ENCODE peak calls at places on chromosome 2, in six cellular contexts. Y is AG04449, G is GM23338, L is endodermal cell, E is iris pigment epithelial cell, V is MCF 10A. I is an unnamed sample.

GRCh38 chr2:43078781-43079755 is 147.3 kb downstream of the ZFP36L2 start:
- DNase-seq in Y (no peak), V (no peak), E (no peak), G (no peak), L (no peak), I (no peak)

GRCh38 chr2:120622886-120623753 is 112.5 kb upstream of the GLI2 start:
- DNase-seq in L (no peak), Y (no peak), V (no peak), G (no peak), E (no peak), I (no peak)

GRCh38 chr2:80233333-80233732 is 71.2 kb downstream of the LRRTM1 start:
- DNase-seq in G (no peak), Y (no peak), L (no peak), V (no peak), E (no peak), I (no peak)

GRCh38 chr2:55809875-55810620 is 113.5 kb downstream of the EFEMP1 start:
- DNase-seq in V (peak; percentile 91), G (peak; percentile 20), Y (peak; percentile 3), L (no peak), E (peak; percentile 74), I (no peak)

GRCh38 chr2:15783489-15783888 is 156.9 kb upstream of the MYCN start:
- DNase-seq in Y (no peak), E (no peak), V (no peak), L (no peak), G (no peak), I (no peak)

GRCh38 chr2:8984152-8984551 is 19.3 kb downstream of the MBOAT2 start:
- DNase-seq in E (peak; percentile 51), Y (no peak), L (no peak), V (peak; percentile 24), G (no peak), I (no peak)

GRCh38 chr2:72115361-72116080 is 32.1 kb downstream of the CYP26B1 start:
- DNase-seq in V (peak; percentile 99), L (peak; percentile 77), G (no peak), E (peak; percentile 88), Y (peak; percentile 40), I (peak; percentile 82)

GRCh38 chr2:102172749-102173148 is 14.1 kb upstream of the IL1RL2 start:
- DNase-seq in Y (no peak), E (no peak), V (no peak), L (no peak), G (no peak), I (no peak)

GRCh38 chr2:20611844-20612356 is 39.0 kb downstream of the HS1BP3 start:
- DNase-seq in Y (no peak), E (no peak), V (no peak), L (no peak), G (no peak), I (no peak)

GRCh38 chr2:215881582-215881981 is 131.8 kb downstream of the MREG start:
- DNase-seq in E (no peak), L (no peak), V (no peak), Y (no peak), G (no peak), I (no peak)

GRCh38 chr2:70397186-70397585 is 95.3 kb upstream of the FAM136A start:
- DNase-seq in E (no peak), V (no peak), Y (no peak), G (no peak), L (no peak), I (no peak)

GRCh38 chr2:113232123-113232522 is 46.6 kb downstream of the PAX8 start:
- DNase-seq in V (no peak), E (no peak), G (no peak), Y (no peak), L (no peak), I (no peak)

GRCh38 chr2:240604291-240604938 is 17.9 kb downstream of the CAPN10 start:
- DNase-seq in L (peak; percentile 89), G (peak; percentile 79), V (no peak), E (peak; percentile 74), Y (no peak), I (no peak)

GRCh38 chr2:173752152-173752551 is 213.0 kb downstream of the SP3 start:
- DNase-seq in Y (no peak), L (peak; percentile 56), E (peak; percentile 8), V (peak; percentile 34), G (no peak), I (no peak)

GRCh38 chr2:149458502-149458901 is 128.1 kb downstream of the LYPD6 start:
- DNase-seq in E (no peak), L (no peak), V (no peak), Y (no peak), G (no peak), I (no peak)

GRCh38 chr2:50727940-50728339 is 304.0 kb downstream of the NRXN1 start:
- DNase-seq in V (no peak), E (no peak), Y (no peak), G (no peak), L (no peak), I (no peak)

GRCh38 chr2:51638811-51639210 is 606.9 kb upstream of the NRXN1 start:
- DNase-seq in V (peak; percentile 37), E (peak; percentile 26), Y (no peak), L (no peak), G (no peak), I (no peak)

GRCh38 chr2:238845583-238846480 is 2.1 kb upstream of the TWIST2 start:
- DNase-seq in G (peak; percentile 21), Y (no peak), V (no peak), L (no peak), E (no peak), I (no peak)

GRCh38 chr2:128422571-128422970 is 103.9 kb upstream of the HS6ST1 start:
- DNase-seq in L (no peak), V (peak; percentile 71), Y (peak; percentile 85), E (peak; percentile 97), G (no peak), I (peak; percentile 77)

GRCh38 chr2:241777686-241778627 is 1.3 kb downstream of the GAL3ST2 start:
- DNase-seq in E (no peak), Y (no peak), V (peak; percentile 23), G (no peak), L (peak; percentile 45), I (no peak)

GRCh38 chr2:100247256-100248043 is 74.9 kb downstream of the LONRF2 start:
- DNase-seq in G (no peak), E (no peak), V (no peak), L (no peak), Y (no peak), I (no peak)

GRCh38 chr2:104861295-104862060 is 7.6 kb downstream of the POU3F3 start:
- DNase-seq in V (no peak), E (no peak), G (peak; percentile 67), Y (no peak), L (peak; percentile 76), I (no peak)

GRCh38 chr2:241432824-241433448 is 75.4 kb downstream of the STK25 start:
- DNase-seq in G (no peak), L (no peak), E (no peak), V (no peak), Y (no peak), I (no peak)

GRCh38 chr2:163984991-163985390 is 249.2 kb upstream of the FIGN start:
- DNase-seq in G (no peak), L (no peak), E (no peak), Y (no peak), V (no peak), I (no peak)

GRCh38 chr2:2324565-2325101 is 6.4 kb downstream of the MYT1L start:
- DNase-seq in V (no peak), Y (no peak), L (no peak), G (peak; percentile 34), E (no peak), I (no peak)

I was measured in amniotic stem cell.